ENCODE peak calls at places on chromosomes 4 and X, in four cellular contexts. E, Y, N and U are unnamed samples.

GRCh38 chrX:150899191-150899757 is 806 bp upstream of the CD99L2 start:
- DNase-seq in N (peak), E (no peak), Y (no peak), U (peak)

GRCh38 chr4:68326146-68326545 is 23.7 kb downstream of the YTHDC1 start:
- DNase-seq in Y (no peak), N (no peak), E (no peak), U (no peak)

GRCh38 chr4:8702516-8703400 is 110.2 kb downstream of the CPZ start:
- DNase-seq in N (no peak), E (no peak), Y (no peak), U (no peak)

GRCh38 chr4:122928930-122929329 is 6.5 kb upstream of the NUDT6 start:
- DNase-seq in N (no peak), Y (no peak), E (no peak), U (no peak)

GRCh38 chrX:24982306-24982965 is 33.3 kb downstream of the ARX start:
- DNase-seq in N (no peak), E (no peak), Y (no peak), U (no peak)

GRCh38 chr4:186329372-186329771 is 63.4 kb downstream of the F11 start:
- DNase-seq in N (no peak), Y (no peak), E (no peak), U (no peak)

GRCh38 chrX:132426695-132427281 is 62.0 kb downstream of the MBNL3 start:
- DNase-seq in E (peak), N (no peak), Y (no peak), U (peak)

GRCh38 chrX:41922125-41922521 is 1.2 kb downstream of the CASK start:
- DNase-seq in N (peak), E (no peak), Y (no peak), U (peak)

GRCh38 chr4:78864405-78865024 is 74.7 kb downstream of the PAQR3 start:
- DNase-seq in E (peak), Y (peak), N (peak), U (peak)

GRCh38 chr4:112589207-112589606 is 47.5 kb downstream of the ZGRF1 start:
- DNase-seq in Y (no peak), E (no peak), N (no peak), U (no peak)

GRCh38 chrX:86295293-86295692 is 147.0 kb downstream of the DACH2 start:
- DNase-seq in N (no peak), Y (no peak), E (no peak), U (no peak)

GRCh38 chr4:89072921-89073320 is 15.9 kb upstream of the FAM13A start:
- DNase-seq in Y (no peak), E (no peak), N (no peak), U (no peak)

GRCh38 chrX:34528081-34528480 is 129.0 kb downstream of the TMEM47 start:
- DNase-seq in N (no peak), E (no peak), Y (no peak), U (no peak)

GRCh38 chr4:52577285-52577968 is 81.7 kb downstream of the USP46 start:
- DNase-seq in N (no peak), E (peak), Y (no peak), U (no peak)

GRCh38 chrX:68443155-68443868 is 10.0 kb upstream of the OPHN1 start:
- DNase-seq in E (no peak), Y (no peak), N (no peak), U (peak)

GRCh38 chr4:78756721-78757120 is 19.4 kb upstream of the BMP2K start:
- DNase-seq in E (no peak), Y (no peak), N (no peak), U (no peak)

GRCh38 chrX:41491267-41492004 is 44.3 kb downstream of the NYX start:
- DNase-seq in E (peak), Y (peak), N (no peak), U (no peak)

GRCh38 chrX:2383144-2383543 is 117.6 kb downstream of the DHRSX start:
- DNase-seq in Y (no peak), E (no peak), N (no peak), U (no peak)

GRCh38 chr4:795726-796119 is 30.2 kb downstream of the CPLX1 start:
- DNase-seq in N (no peak), Y (no peak), E (no peak), U (no peak)

GRCh38 chr4:124427095-124427767 is 285.3 kb downstream of the ANKRD50 start:
- DNase-seq in N (no peak), Y (no peak), E (no peak), U (no peak)

GRCh38 chrX:153519569-153520285 is 2.3 kb downstream of the ATP2B3 start:
- DNase-seq in E (no peak), Y (no peak), N (no peak), U (no peak)

GRCh38 chr4:1495416-1496115 is 89.3 kb upstream of the NKX1-1 start:
- DNase-seq in E (no peak), N (no peak), Y (peak), U (no peak)